ENCODE peak calls at places on chromosomes 12 and 14, in six cellular contexts. M is stimulated activated CD4-positive, alpha-beta T cell treated with anti-CD3 and anti-CD28 coated beads, Interleukin-2, amount 100 ng/mL, for 48 hours; W is BJ; H is CD4-positive, alpha-beta memory T cell; I is neural crest cell; X is cardiac fibroblast. Q is an unnamed sample.

GRCh38 chr12:62438098-62438692 is 28.4 kb upstream of the MON2 start:
- DNase-seq in M (peak; percentile 58), H (peak; percentile 42), I (peak; percentile 68), X (peak; percentile 75), W (no peak), Q (peak; percentile 73)

GRCh38 chr14:57987051-57987450 is 121.2 kb upstream of the SLC35F4 start:
- DNase-seq in M (no peak), H (no peak), X (no peak), I (no peak), W (no peak), Q (no peak)

GRCh38 chr12:105835505-105835904 is 303.2 kb downstream of the NUAK1 start:
- DNase-seq in H (no peak), X (no peak), I (no peak), M (no peak), W (no peak), Q (no peak)

GRCh38 chr12:38823743-38824142 is 81.6 kb downstream of the CPNE8 start:
- DNase-seq in I (no peak), M (no peak), H (no peak), W (peak; percentile 4), X (peak; percentile 6), Q (no peak)

GRCh38 chr14:59123975-59124374 is 64.5 kb upstream of the DAAM1 start:
- DNase-seq in M (no peak), I (no peak), X (peak; percentile 41), H (no peak), W (no peak), Q (no peak)

GRCh38 chr12:11723993-11724392 is 74.5 kb downstream of the ETV6 start:
- DNase-seq in H (no peak), I (no peak), W (no peak), M (no peak), X (peak; percentile 51), Q (no peak)

GRCh38 chr14:51219473-51220448 is 20.3 kb upstream of the TMX1 start:
- DNase-seq in X (peak; percentile 67), I (no peak), W (no peak), H (no peak), M (no peak), Q (no peak)

GRCh38 chr12:94677778-94678177 is 27.4 kb upstream of the TMCC3 start:
- DNase-seq in H (no peak), W (no peak), M (no peak), I (no peak), X (no peak), Q (no peak)

GRCh38 chr12:18690653-18691052 is 47.2 kb downstream of the PLCZ1 start:
- DNase-seq in H (no peak), X (peak; percentile 29), I (no peak), M (no peak), W (peak; percentile 41), Q (no peak)

GRCh38 chr14:20494935-20495766 is 10.2 kb upstream of the RNASE10 start:
- DNase-seq in H (no peak), M (no peak), W (no peak), I (no peak), X (peak; percentile 51), Q (no peak)

GRCh38 chr12:108342985-108343384 is 3.9 kb upstream of the CMKLR1 start:
- DNase-seq in H (no peak), X (no peak), W (no peak), I (no peak), M (no peak), Q (no peak)

GRCh38 chr12:124640096-124640495 is 72.7 kb upstream of the NCOR2 start:
- DNase-seq in M (no peak), H (no peak), X (peak; percentile 67), W (no peak), I (no peak), Q (no peak)

GRCh38 chr12:71303199-71303598 is 136.4 kb upstream of the LGR5 start:
- DNase-seq in H (no peak), I (no peak), W (no peak), X (no peak), M (no peak), Q (no peak)

GRCh38 chr12:88957358-88957757 is 377.1 kb upstream of the KITLG start:
- DNase-seq in W (no peak), X (no peak), H (no peak), M (no peak), I (no peak), Q (no peak)

GRCh38 chr14:58072288-58073071 is 79.5 kb downstream of the ARMH4 start:
- DNase-seq in W (no peak), H (peak; percentile 23), M (peak; percentile 42), I (peak; percentile 65), X (peak; percentile 84), Q (peak; percentile 45)

GRCh38 chr12:56469007-56469930 is 891 bp downstream of the SPRYD4 start:
- DNase-seq in X (no peak), H (no peak), W (no peak), I (no peak), M (no peak), Q (peak; percentile 47)

GRCh38 chr14:96243785-96244184 is 12.2 kb upstream of the BDKRB1 start:
- DNase-seq in I (no peak), X (no peak), W (no peak), M (no peak), H (no peak), Q (no peak)

Q was measured in K562.